ENCODE peak calls at places on chromosomes 6 and 20, in four cellular contexts. V, Q, S and K are unnamed samples.

GRCh38 chr6:104955927-104956662 is 812 bp upstream of the LIN28B start:
- DNase-seq in V (no peak), Q (no peak), S (no peak), K (no peak)

GRCh38 chr6:47161176-47161687 is 119.1 kb upstream of the ADGRF1 start:
- DNase-seq in V (no peak), Q (no peak), S (no peak), K (no peak)

GRCh38 chr20:1171461-1172093 is 13.2 kb downstream of the TMEM74B start:
- DNase-seq in V (no peak), Q (peak), S (no peak), K (no peak)

GRCh38 chr20:39874049-39874893 is 814.8 kb downstream of the MAFB start:
- DNase-seq in V (peak), Q (peak), S (peak), K (peak)

GRCh38 chr20:37179671-37180524 is 550 bp upstream of the MROH8 start:
- DNase-seq in V (no peak), Q (no peak), S (no peak), K (no peak)

GRCh38 chr6:137927777-137928218 is 60.7 kb downstream of the TNFAIP3 start:
- DNase-seq in V (no peak), Q (no peak), S (no peak), K (no peak)

GRCh38 chr20:17625246-17626051 is 55.6 kb downstream of the DSTN start:
- DNase-seq in V (no peak), Q (no peak), S (no peak), K (no peak)

GRCh38 chr6:46541556-46541955 is 50.3 kb upstream of the RCAN2 start:
- DNase-seq in V (no peak), Q (no peak), S (no peak), K (no peak)

GRCh38 chr6:1057490-1058135 is 254.3 kb upstream of the FOXQ1 start:
- DNase-seq in V (no peak), Q (no peak), S (no peak), K (no peak)

GRCh38 chr6:92589970-92590369 is 829.4 kb downstream of the EPHA7 start:
- DNase-seq in V (no peak), Q (no peak), S (no peak), K (no peak)

GRCh38 chr6:136086686-136087085 is 163.4 kb downstream of the MTFR2 start:
- DNase-seq in V (no peak), Q (no peak), S (no peak), K (no peak)

GRCh38 chr6:15026832-15027231 is 219.0 kb upstream of the JARID2 start:
- DNase-seq in V (no peak), Q (no peak), S (no peak), K (no peak)